ENCODE peak calls at places on chromosomes 4 and X, in eight cellular contexts. One of them, this sample, is unnamed. For H3K4me1 and H3K36me3, the result is how much of the 10 kb centered on the place peaks cover.

GRCh38 chrX:145817299-145817665 is 347 bp upstream of the SLITRK2 start:
- DNase-seq in IMR-90: no peak
- DNase-seq in endothelial cell of umbilical vein: no peak
- DNase-seq in breast epithelium: no peak
- DNase-seq in mucosa of descending colon: no peak
- DNase-seq in CD8-positive, alpha-beta T cell: no peak
- DNase-seq in Peyer's patch: no peak
- DNase-seq in SJSA1: no peak
- DNase-seq in this sample: no peak

GRCh38 chrX:19839770-19840254 is 47.6 kb downstream of the SH3KBP1 start:
- DNase-seq in IMR-90: no peak
- DNase-seq in endothelial cell of umbilical vein: no peak
- DNase-seq in breast epithelium: no peak
- DNase-seq in mucosa of descending colon: no peak
- DNase-seq in CD8-positive, alpha-beta T cell: no peak
- DNase-seq in Peyer's patch: no peak
- DNase-seq in SJSA1: no peak
- DNase-seq in this sample: no peak

GRCh38 chr4:95537181-95537580 is 11.6 kb downstream of the UNC5C start:
- DNase-seq in IMR-90: no peak
- DNase-seq in endothelial cell of umbilical vein: no peak
- DNase-seq in breast epithelium: no peak
- DNase-seq in mucosa of descending colon: no peak
- DNase-seq in CD8-positive, alpha-beta T cell: no peak
- DNase-seq in Peyer's patch: no peak
- DNase-seq in SJSA1: no peak
- DNase-seq in this sample: no peak

GRCh38 chrX:50927127-50927526 is 16.6 kb downstream of the BMP15 start:
- DNase-seq in IMR-90: no peak
- DNase-seq in endothelial cell of umbilical vein: no peak
- DNase-seq in breast epithelium: no peak
- DNase-seq in mucosa of descending colon: no peak
- DNase-seq in CD8-positive, alpha-beta T cell: no peak
- DNase-seq in Peyer's patch: no peak
- DNase-seq in SJSA1: no peak
- DNase-seq in this sample: no peak

GRCh38 chr4:148447672-148448071 is 5.5 kb upstream of the NR3C2 start:
- DNase-seq in IMR-90: no peak
- DNase-seq in endothelial cell of umbilical vein: peak
- DNase-seq in breast epithelium: no peak
- DNase-seq in mucosa of descending colon: no peak
- DNase-seq in CD8-positive, alpha-beta T cell: peak
- DNase-seq in Peyer's patch: no peak
- DNase-seq in SJSA1: no peak
- DNase-seq in this sample: peak

GRCh38 chrX:151081016-151081415 is 95.4 kb upstream of the GPR50 start:
- DNase-seq in IMR-90: no peak
- DNase-seq in endothelial cell of umbilical vein: no peak
- DNase-seq in breast epithelium: no peak
- DNase-seq in mucosa of descending colon: no peak
- DNase-seq in CD8-positive, alpha-beta T cell: no peak
- DNase-seq in Peyer's patch: no peak
- DNase-seq in SJSA1: no peak
- DNase-seq in this sample: no peak

GRCh38 chrX:16552546-16552945 is 97.4 kb upstream of the S100G start:
- DNase-seq in IMR-90: peak
- DNase-seq in endothelial cell of umbilical vein: no peak
- DNase-seq in breast epithelium: no peak
- DNase-seq in mucosa of descending colon: no peak
- DNase-seq in CD8-positive, alpha-beta T cell: no peak
- DNase-seq in Peyer's patch: no peak
- DNase-seq in SJSA1: no peak
- DNase-seq in this sample: peak

GRCh38 chr4:82593416-82593815 is 31.6 kb upstream of the TMEM150C start:
- DNase-seq in IMR-90: no peak
- DNase-seq in endothelial cell of umbilical vein: no peak
- DNase-seq in breast epithelium: no peak
- DNase-seq in mucosa of descending colon: no peak
- DNase-seq in CD8-positive, alpha-beta T cell: no peak
- DNase-seq in Peyer's patch: no peak
- DNase-seq in SJSA1: no peak
- DNase-seq in this sample: no peak

GRCh38 chrX:153684447-153685178 is 3.1 kb upstream of the SLC6A8 start:
- DNase-seq in IMR-90: no peak
- DNase-seq in endothelial cell of umbilical vein: no peak
- DNase-seq in breast epithelium: no peak
- DNase-seq in mucosa of descending colon: no peak
- DNase-seq in CD8-positive, alpha-beta T cell: no peak
- DNase-seq in Peyer's patch: no peak
- DNase-seq in SJSA1: no peak
- DNase-seq in this sample: no peak

GRCh38 chr4:1414831-1415680 is 8.8 kb upstream of the NKX1-1 start:
- DNase-seq in IMR-90: no peak
- DNase-seq in endothelial cell of umbilical vein: no peak
- DNase-seq in breast epithelium: no peak
- DNase-seq in mucosa of descending colon: no peak
- DNase-seq in CD8-positive, alpha-beta T cell: no peak
- DNase-seq in Peyer's patch: no peak
- DNase-seq in SJSA1: peak
- DNase-seq in this sample: no peak

GRCh38 chr4:71941001-71941400 is 90.8 kb upstream of the NPFFR2 start:
- DNase-seq in IMR-90: peak
- DNase-seq in endothelial cell of umbilical vein: peak
- DNase-seq in breast epithelium: no peak
- DNase-seq in mucosa of descending colon: no peak
- DNase-seq in CD8-positive, alpha-beta T cell: no peak
- DNase-seq in Peyer's patch: no peak
- DNase-seq in SJSA1: no peak
- DNase-seq in this sample: peak

GRCh38 chr4:37475087-37475486 is 211.1 kb downstream of the RELL1 start:
- DNase-seq in IMR-90: no peak
- DNase-seq in endothelial cell of umbilical vein: no peak
- DNase-seq in breast epithelium: no peak
- DNase-seq in mucosa of descending colon: no peak
- DNase-seq in CD8-positive, alpha-beta T cell: no peak
- DNase-seq in Peyer's patch: no peak
- DNase-seq in SJSA1: no peak
- DNase-seq in this sample: no peak

GRCh38 chrX:133374874-133375387 is 40.4 kb downstream of the GPC4 start:
- DNase-seq in IMR-90: no peak
- DNase-seq in endothelial cell of umbilical vein: no peak
- DNase-seq in breast epithelium: no peak
- DNase-seq in mucosa of descending colon: no peak
- DNase-seq in CD8-positive, alpha-beta T cell: no peak
- DNase-seq in Peyer's patch: no peak
- DNase-seq in SJSA1: no peak
- DNase-seq in this sample: no peak

GRCh38 chr4:20984011-20984836 is 284.0 kb downstream of the PACRGL start:
- DNase-seq in IMR-90: no peak
- DNase-seq in endothelial cell of umbilical vein: peak
- DNase-seq in breast epithelium: no peak
- DNase-seq in mucosa of descending colon: peak
- DNase-seq in CD8-positive, alpha-beta T cell: no peak
- DNase-seq in Peyer's patch: peak
- DNase-seq in SJSA1: no peak
- DNase-seq in this sample: no peak

GRCh38 chr4:2324891-2325290 is 63.0 kb upstream of the MXD4 start:
- DNase-seq in IMR-90: no peak
- DNase-seq in endothelial cell of umbilical vein: no peak
- DNase-seq in breast epithelium: no peak
- DNase-seq in mucosa of descending colon: no peak
- DNase-seq in CD8-positive, alpha-beta T cell: no peak
- DNase-seq in Peyer's patch: no peak
- DNase-seq in SJSA1: no peak
- DNase-seq in this sample: peak

GRCh38 chr4:187070740-187071139 is 347.1 kb upstream of the FAT1 start:
- DNase-seq in IMR-90: no peak
- DNase-seq in endothelial cell of umbilical vein: no peak
- DNase-seq in breast epithelium: no peak
- DNase-seq in mucosa of descending colon: no peak
- DNase-seq in CD8-positive, alpha-beta T cell: no peak
- DNase-seq in Peyer's patch: no peak
- DNase-seq in SJSA1: no peak
- DNase-seq in this sample: no peak

GRCh38 chr4:187077749-187078148 is 354.1 kb upstream of the FAT1 start:
- DNase-seq in IMR-90: no peak
- DNase-seq in endothelial cell of umbilical vein: no peak
- DNase-seq in breast epithelium: no peak
- DNase-seq in mucosa of descending colon: no peak
- DNase-seq in CD8-positive, alpha-beta T cell: no peak
- DNase-seq in Peyer's patch: no peak
- DNase-seq in SJSA1: no peak
- DNase-seq in this sample: no peak

GRCh38 chr4:187073820-187074219 is 350.2 kb upstream of the FAT1 start:
- DNase-seq in IMR-90: no peak
- DNase-seq in endothelial cell of umbilical vein: no peak
- DNase-seq in breast epithelium: no peak
- DNase-seq in mucosa of descending colon: no peak
- DNase-seq in CD8-positive, alpha-beta T cell: no peak
- DNase-seq in Peyer's patch: no peak
- DNase-seq in SJSA1: no peak
- DNase-seq in this sample: no peak

GRCh38 chr4:187071896-187072295 is 348.2 kb upstream of the FAT1 start:
- DNase-seq in IMR-90: no peak
- DNase-seq in endothelial cell of umbilical vein: no peak
- DNase-seq in breast epithelium: no peak
- DNase-seq in mucosa of descending colon: no peak
- DNase-seq in CD8-positive, alpha-beta T cell: no peak
- DNase-seq in Peyer's patch: no peak
- DNase-seq in SJSA1: no peak
- DNase-seq in this sample: no peak

DNA sequence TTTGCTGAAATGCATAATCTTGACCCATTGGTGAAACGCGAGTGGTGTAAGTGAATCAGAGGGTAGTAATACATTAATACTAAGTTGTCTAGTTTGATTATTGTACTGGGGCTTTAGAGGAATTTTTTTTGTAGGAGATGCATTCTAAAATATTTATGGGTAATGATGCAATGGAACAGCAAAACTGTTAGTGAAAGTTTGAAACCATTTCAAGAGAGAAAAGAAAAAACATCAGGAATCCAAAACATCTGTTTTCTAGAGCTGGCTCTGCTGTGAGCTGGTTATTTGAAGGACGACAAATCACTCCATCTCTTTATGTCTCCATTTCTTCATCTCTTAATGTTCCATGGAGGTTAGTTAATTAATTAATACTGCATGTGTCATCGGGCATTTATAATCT is 351.9 kb upstream of the FAT1 start:
- DNase-seq in IMR-90: peak
- DNase-seq in endothelial cell of umbilical vein: no peak
- DNase-seq in breast epithelium: no peak
- DNase-seq in mucosa of descending colon: no peak
- DNase-seq in CD8-positive, alpha-beta T cell: no peak
- DNase-seq in Peyer's patch: no peak
- DNase-seq in SJSA1: no peak
- DNase-seq in this sample: peak
- H3K4me1 ChIP-seq in IMR-90: under half
- H3K4me1 ChIP-seq in endothelial cell of umbilical vein: under half
- H3K4me1 ChIP-seq in breast epithelium: under half
- H3K4me1 ChIP-seq in mucosa of descending colon: under half
- H3K4me1 ChIP-seq in CD8-positive, alpha-beta T cell: under half
- H3K4me1 ChIP-seq in Peyer's patch: under half
- H3K4me1 ChIP-seq in SJSA1: under half
- H3K4me1 ChIP-seq in this sample: under half

DNA sequence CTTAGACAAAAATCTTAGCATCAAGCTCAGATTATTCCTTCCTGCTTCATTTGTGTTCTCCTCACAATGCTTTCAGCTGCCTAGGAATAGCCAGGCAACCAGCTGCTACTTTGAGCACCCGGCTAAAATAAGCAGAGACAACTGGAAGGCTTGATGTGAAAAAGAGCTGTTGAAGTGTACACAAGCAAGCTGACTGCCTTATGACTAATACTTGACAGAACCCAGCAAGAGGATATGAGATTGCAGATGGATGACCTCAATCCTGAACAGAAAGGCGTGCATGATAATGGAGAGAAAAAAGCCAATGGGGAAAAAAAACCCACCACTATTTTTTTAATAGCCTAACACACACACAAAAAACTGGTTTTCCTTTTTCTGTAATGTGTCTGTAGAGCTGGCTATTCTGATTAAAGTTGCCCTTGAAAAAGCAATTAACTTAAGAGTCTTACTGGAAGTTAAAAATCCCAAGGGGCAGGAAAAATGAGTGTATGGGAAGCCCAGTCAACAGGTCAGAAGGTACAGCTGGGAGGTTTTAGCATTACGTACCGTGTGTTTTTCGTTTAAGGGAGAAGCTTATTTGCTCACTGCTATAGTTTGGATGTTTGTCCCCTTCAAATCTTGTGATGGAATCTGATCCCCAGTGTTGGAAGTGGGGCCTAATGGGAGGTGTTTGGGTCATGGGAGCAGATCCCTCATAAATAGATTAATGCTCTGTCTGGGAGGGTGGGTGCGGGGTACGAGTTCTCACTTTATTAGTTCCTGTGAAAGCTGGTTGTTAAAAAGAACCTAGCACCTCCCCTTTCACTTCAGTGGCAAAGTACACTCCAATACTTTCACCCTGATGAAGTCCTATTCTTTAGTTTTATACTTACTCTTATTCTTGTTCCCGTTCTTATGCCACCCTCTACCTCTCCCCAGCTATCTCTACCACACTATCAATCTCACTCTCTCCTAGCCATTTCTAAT is 37.1 kb upstream of the HERC6 start:
- DNase-seq in IMR-90: peak
- DNase-seq in endothelial cell of umbilical vein: peak
- DNase-seq in breast epithelium: no peak
- DNase-seq in mucosa of descending colon: no peak
- DNase-seq in CD8-positive, alpha-beta T cell: no peak
- DNase-seq in Peyer's patch: no peak
- DNase-seq in SJSA1: peak
- DNase-seq in this sample: peak
- H3K36me3 ChIP-seq in IMR-90: under half
- H3K36me3 ChIP-seq in endothelial cell of umbilical vein: under half
- H3K36me3 ChIP-seq in breast epithelium: under half
- H3K36me3 ChIP-seq in mucosa of descending colon: under half
- H3K36me3 ChIP-seq in CD8-positive, alpha-beta T cell: under half
- H3K36me3 ChIP-seq in Peyer's patch: under half
- H3K36me3 ChIP-seq in SJSA1: under half
- H3K36me3 ChIP-seq in this sample: under half

DNA sequence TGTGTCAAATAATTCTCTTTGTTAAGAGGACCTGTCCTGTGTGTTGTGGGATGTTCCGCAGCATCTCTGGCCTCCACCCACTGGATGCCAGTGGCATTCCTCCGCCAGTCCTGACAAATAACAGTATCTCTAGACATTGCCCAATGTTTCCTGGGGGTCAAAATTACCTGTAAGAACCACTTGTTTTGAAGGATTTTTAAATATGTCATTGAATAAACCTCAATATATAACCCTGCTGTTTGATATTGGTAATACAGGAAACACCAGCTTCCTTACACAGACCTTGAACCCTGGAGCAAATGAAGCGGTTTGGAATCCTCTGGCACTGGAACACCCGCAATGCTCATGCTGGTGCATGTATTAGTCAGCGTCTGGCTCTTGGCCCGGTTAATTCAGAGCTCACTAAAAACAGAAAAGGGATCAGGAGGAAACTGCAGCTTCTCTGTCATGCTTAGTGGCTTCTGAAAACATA is 101.3 kb downstream of the TBL1X start:
- DNase-seq in IMR-90: peak
- DNase-seq in endothelial cell of umbilical vein: peak
- DNase-seq in breast epithelium: peak
- DNase-seq in mucosa of descending colon: peak
- DNase-seq in CD8-positive, alpha-beta T cell: no peak
- DNase-seq in Peyer's patch: peak
- DNase-seq in SJSA1: peak
- DNase-seq in this sample: peak
- H3K4me3 ChIP-seq in IMR-90: no peak
- H3K4me3 ChIP-seq in endothelial cell of umbilical vein: no peak
- H3K4me3 ChIP-seq in breast epithelium: no peak
- H3K4me3 ChIP-seq in mucosa of descending colon: no peak
- H3K4me3 ChIP-seq in CD8-positive, alpha-beta T cell: peak
- H3K4me3 ChIP-seq in Peyer's patch: no peak
- H3K4me3 ChIP-seq in SJSA1: no peak
- H3K4me3 ChIP-seq in this sample: no peak

GRCh38 chr4:169253087-169253675 is 17.6 kb downstream of the SH3RF1 start:
- DNase-seq in IMR-90: no peak
- DNase-seq in endothelial cell of umbilical vein: peak
- DNase-seq in breast epithelium: no peak
- DNase-seq in mucosa of descending colon: no peak
- DNase-seq in CD8-positive, alpha-beta T cell: no peak
- DNase-seq in Peyer's patch: no peak
- DNase-seq in SJSA1: peak
- DNase-seq in this sample: peak
- H3K4me1 ChIP-seq in IMR-90: under half
- H3K4me1 ChIP-seq in endothelial cell of umbilical vein: half or more
- H3K4me1 ChIP-seq in breast epithelium: under half
- H3K4me1 ChIP-seq in mucosa of descending colon: half or more
- H3K4me1 ChIP-seq in CD8-positive, alpha-beta T cell: under half
- H3K4me1 ChIP-seq in Peyer's patch: under half
- H3K4me1 ChIP-seq in SJSA1: half or more
- H3K4me1 ChIP-seq in this sample: half or more